ENCODE peak calls at places on chromosome 9, in six cellular contexts. H is HCT116, Q is hepatocyte, J is astrocyte, N is GM23248, F is fibroblast of lung. E is an unnamed sample.

GRCh38 chr9:20270176-20270575 is 352.1 kb downstream of the MLLT3 start:
- DNase-seq in Q (no peak), F (no peak), J (no peak), H (no peak), N (peak; percentile 5), E (no peak)

GRCh38 chr9:4489919-4490704 is at the start of gene SLC1A1:
- DNase-seq in H (peak; percentile 43), J (peak; percentile 52), N (peak; percentile 83), F (peak; percentile 59), Q (peak; percentile 77), E (peak; percentile 61)

GRCh38 chr9:131394464-131395026 is 659 bp downstream of the PRRC2B start:
- DNase-seq in J (no peak), F (no peak), N (peak; percentile 75), H (no peak), Q (peak; percentile 77), E (peak; percentile 40)

GRCh38 chr9:77541600-77541999 is 106.5 kb downstream of the GNA14 start:
- DNase-seq in H (no peak), Q (no peak), F (no peak), N (no peak), J (no peak), E (no peak)

GRCh38 chr9:124132671-124133147 is 121.1 kb downstream of the LHX2 start:
- DNase-seq in F (peak; percentile 52), J (peak; percentile 42), N (peak; percentile 25), H (no peak), Q (no peak), E (no peak)

GRCh38 chr9:120982851-120983250 is 56.3 kb upstream of the TRAF1 start:
- DNase-seq in H (no peak), J (no peak), Q (no peak), F (no peak), N (peak; percentile 64), E (no peak)

GRCh38 chr9:22039258-22039657 is 30.2 kb upstream of the CDKN2B start:
- DNase-seq in N (no peak), F (no peak), H (no peak), Q (no peak), J (no peak), E (no peak)

GRCh38 chr9:114738581-114739316 is 56.8 kb upstream of the TEX48 start:
- DNase-seq in N (peak; percentile 95), Q (peak; percentile 84), H (peak; percentile 63), F (peak; percentile 82), J (peak; percentile 72), E (peak; percentile 68)

GRCh38 chr9:94717656-94718225 is 8.8 kb upstream of the AOPEP start:
- DNase-seq in J (peak; percentile 36), F (peak; percentile 47), N (peak; percentile 70), H (no peak), Q (no peak), E (peak; percentile 85)

GRCh38 chr9:98427491-98427890 is 172.0 kb upstream of the TBC1D2 start:
- DNase-seq in F (peak; percentile 84), J (peak; percentile 77), H (no peak), Q (peak; percentile 22), N (peak; percentile 74), E (no peak)

GRCh38 chr9:124726886-124727285 is 44.2 kb downstream of the NR6A1 start:
- DNase-seq in H (no peak), F (peak; percentile 20), N (peak; percentile 8), J (no peak), Q (no peak), E (no peak)

GRCh38 chr9:111153973-111154590 is 115.8 kb upstream of the LPAR1 start:
- DNase-seq in Q (no peak), J (peak; percentile 68), F (peak; percentile 73), H (no peak), N (no peak), E (no peak)

GRCh38 chr9:38694676-38695075 is 25.3 kb downstream of the FAM240B start:
- DNase-seq in J (no peak), H (no peak), Q (no peak), F (no peak), N (no peak), E (no peak)

GRCh38 chr9:37968228-37968672 is 64.3 kb upstream of the SLC25A51 start:
- DNase-seq in H (no peak), N (peak; percentile 84), Q (peak; percentile 54), J (peak; percentile 71), F (peak; percentile 79), E (no peak)

GRCh38 chr9:130042406-130042930 is 521 bp downstream of the FNBP1 start:
- DNase-seq in Q (peak; percentile 52), F (peak; percentile 17), N (peak; percentile 63), H (no peak), J (no peak), E (no peak)

GRCh38 chr9:18467696-18468095 is 6.3 kb upstream of the ADAMTSL1 start:
- DNase-seq in N (no peak), Q (no peak), J (no peak), F (no peak), H (no peak), E (no peak)

GRCh38 chr9:38068616-38068865 is 486 bp downstream of the SHB start:
- DNase-seq in N (peak; percentile 82), H (no peak), Q (peak; percentile 82), J (no peak), F (peak; percentile 62), E (peak; percentile 27)

GRCh38 chr9:132056717-132057429 is 22.8 kb downstream of the MED27 start:
- DNase-seq in N (no peak), F (no peak), Q (no peak), H (no peak), J (no peak), E (no peak)

GRCh38 chr9:133883356-133883755 is 108.8 kb downstream of the VAV2 start:
- DNase-seq in Q (no peak), J (peak; percentile 6), F (peak; percentile 34), N (peak; percentile 20), H (no peak), E (no peak)

GRCh38 chr9:127588740-127589506 is 23.2 kb upstream of the STXBP1 start:
- DNase-seq in Q (no peak), F (no peak), H (no peak), J (no peak), N (no peak), E (no peak)

GRCh38 chr9:28135571-28135970 is 562.3 kb upstream of the C9orf72 start:
- DNase-seq in Q (no peak), N (no peak), H (no peak), J (no peak), F (no peak), E (no peak)

GRCh38 chr9:90098456-90098855 is 493.6 kb downstream of the GADD45G start:
- DNase-seq in N (no peak), J (no peak), F (no peak), H (no peak), Q (no peak), E (no peak)

DNA sequence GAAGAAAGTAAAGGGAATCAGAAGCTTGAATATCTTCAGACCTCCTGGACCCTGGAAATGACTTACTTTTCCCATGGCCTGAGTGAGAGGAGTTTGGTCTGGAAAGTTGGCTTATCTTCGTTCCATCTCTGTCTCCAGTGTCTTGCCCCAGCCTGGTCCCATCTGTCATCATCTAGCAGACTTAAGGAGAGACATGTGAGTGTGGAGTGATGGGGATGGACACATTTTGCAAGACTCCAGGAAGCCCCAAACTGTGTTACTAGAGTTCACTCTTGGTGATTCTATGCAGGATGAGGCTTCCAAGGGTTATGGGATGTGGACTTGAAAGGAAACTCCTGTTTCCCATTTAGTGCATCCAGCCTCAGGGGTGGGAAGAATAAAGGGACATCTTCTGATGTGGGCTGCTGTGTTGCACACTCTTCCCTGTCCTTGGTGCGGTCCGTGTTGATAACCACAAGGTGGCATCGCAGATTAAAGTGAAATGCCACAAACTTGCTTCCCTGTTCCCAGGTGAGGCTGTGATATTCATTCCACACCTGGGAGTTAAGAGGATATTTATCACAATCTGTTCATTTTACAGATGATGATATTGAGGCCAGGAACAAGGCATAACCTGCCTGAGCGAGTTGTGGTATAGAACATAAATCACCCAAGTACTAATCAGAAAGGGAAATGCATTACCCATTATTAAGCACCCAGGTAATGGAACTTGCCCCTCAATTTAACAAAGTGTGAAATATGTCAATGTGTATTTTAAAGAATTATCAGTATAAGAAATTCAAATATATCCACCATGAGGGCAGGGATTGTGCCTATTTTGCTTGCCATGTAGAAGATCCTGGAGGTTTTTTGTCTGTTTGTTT is 269.9 kb upstream of the PAPPA start:
- DNase-seq in F (peak; percentile 34), Q (peak; percentile 67), H (peak; percentile 12), J (peak; percentile 21), N (peak; percentile 69), E (peak; percentile 53)
- H2AFZ ChIP-seq in F (no peak overlapping the region), Q (no peak overlapping the region), H (no peak overlapping the region), J (no peak overlapping the region), N (peak overlapping the region; percentile 15), E (no peak overlapping the region)

GRCh38 chr9:137017791-137018497 is 10.1 kb downstream of the ABCA2 start:
- DNase-seq in Q (no peak), F (no peak), H (no peak), N (no peak), J (no peak), E (no peak)
- TF ChIP-seq EZH2 in Q (no peak), F (no peak), H (no peak), N (no peak), J (no peak), E (no peak)

DNA sequence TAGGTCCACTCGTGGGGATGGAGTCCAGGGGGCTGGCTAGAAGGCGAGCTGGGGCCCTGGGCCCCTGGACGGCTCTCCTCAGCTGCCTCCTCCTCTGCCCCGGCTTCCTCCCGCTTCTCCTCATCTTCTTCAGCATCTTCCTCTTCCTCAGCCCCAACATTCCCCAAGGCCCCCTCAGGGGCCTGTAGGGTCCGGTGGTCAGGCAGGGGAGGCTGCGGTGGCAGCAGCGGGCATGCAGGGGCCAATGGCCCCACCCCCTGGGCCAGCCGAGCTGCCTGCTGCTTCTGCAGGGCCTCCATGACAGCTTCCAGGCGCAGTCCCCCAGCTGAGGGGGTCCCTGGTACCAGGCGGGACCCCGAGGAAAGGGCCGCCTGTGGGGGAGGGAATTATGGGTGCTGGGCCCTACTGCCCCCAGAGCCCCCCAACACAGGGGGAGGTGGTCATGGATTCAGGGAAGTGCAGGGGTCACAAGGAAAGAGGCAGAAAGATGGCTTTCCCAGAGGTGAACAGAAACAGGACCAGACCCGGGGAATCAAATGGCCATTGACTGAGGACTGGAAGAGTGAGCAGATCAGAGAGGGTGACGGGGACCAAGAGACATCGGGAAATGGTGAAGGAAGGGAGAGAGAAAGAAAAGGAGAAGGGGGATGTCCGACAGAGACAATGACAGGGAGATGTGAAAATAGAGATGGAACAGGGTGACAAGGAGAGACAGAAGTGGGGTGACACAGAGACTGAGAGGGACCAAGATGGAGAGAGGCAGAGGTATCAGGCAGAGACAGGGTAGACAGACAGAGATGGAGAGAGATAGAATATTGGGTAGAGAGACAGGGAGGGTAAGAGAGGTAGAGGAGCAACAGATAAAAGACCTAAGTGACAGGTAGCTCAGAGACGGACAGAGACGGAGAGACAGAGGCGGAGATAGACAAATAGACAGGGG is 880 bp downstream of the ARID3C start:
- DNase-seq in N (no peak), H (no peak), F (no peak), J (no peak), Q (no peak), E (no peak)
- H3K4me3 ChIP-seq in N (peak overlapping the region; percentile 52), H (peak overlapping the region; percentile 36), F (peak overlapping the region; percentile 44), J (no peak overlapping the region), Q (no peak overlapping the region), E (no peak overlapping the region)

GRCh38 chr9:29691145-29691544 is 2117.9 kb upstream of the C9orf72 start:
- DNase-seq in Q (no peak), F (no peak), J (no peak), H (no peak), N (no peak), E (no peak)
- H2AFZ ChIP-seq in Q (no peak overlapping the region), F (no peak overlapping the region), J (no peak overlapping the region), H (no peak overlapping the region), N (no peak overlapping the region), E (no peak overlapping the region)